ENCODE peak calls at places on chromosomes 13 and 19, in five cellular contexts. One of them, this sample, is unnamed.

GRCh38 chr13:24187185-24187584 is 26.7 kb downstream of the SPATA13 start:
- DNase-seq in GM12878: no peak
- DNase-seq in HCT116: no peak
- DNase-seq in SK-N-SH: no peak
- DNase-seq in H1: no peak
- DNase-seq in this sample: no peak

GRCh38 chr19:16607819-16608218 is 20.2 kb downstream of the MED26 start:
- DNase-seq in GM12878: no peak
- DNase-seq in HCT116: no peak
- DNase-seq in SK-N-SH: peak; percentile 12
- DNase-seq in H1: no peak
- DNase-seq in this sample: no peak

GRCh38 chr13:92187378-92187989 is 789.1 kb downstream of the GPC5 start:
- DNase-seq in GM12878: no peak
- DNase-seq in HCT116: no peak
- DNase-seq in SK-N-SH: peak; percentile 64
- DNase-seq in H1: no peak
- DNase-seq in this sample: peak; percentile 57

GRCh38 chr13:45121421-45121820 is 1.1 kb downstream of the GTF2F2 start:
- DNase-seq in GM12878: no peak
- DNase-seq in HCT116: peak; percentile 16
- DNase-seq in SK-N-SH: peak; percentile 17
- DNase-seq in H1: no peak
- DNase-seq in this sample: no peak

GRCh38 chr19:10095948-10096614 is 6.4 kb downstream of the ANGPTL6 start:
- DNase-seq in GM12878: no peak
- DNase-seq in HCT116: peak; percentile 75
- DNase-seq in SK-N-SH: peak; percentile 99
- DNase-seq in H1: peak; percentile 96
- DNase-seq in this sample: peak; percentile 97

GRCh38 chr19:15471639-15472101 is 7.3 kb upstream of the RASAL3 start:
- DNase-seq in GM12878: no peak
- DNase-seq in HCT116: no peak
- DNase-seq in SK-N-SH: peak; percentile 12
- DNase-seq in H1: no peak
- DNase-seq in this sample: no peak

GRCh38 chr19:48752511-48753365 is at the start of gene FUT1:
- DNase-seq in GM12878: no peak
- DNase-seq in HCT116: peak; percentile 89
- DNase-seq in SK-N-SH: peak; percentile 82
- DNase-seq in H1: peak; percentile 94
- DNase-seq in this sample: peak; percentile 86

GRCh38 chr13:42478531-42479156 is 95.3 kb upstream of the TNFSF11 start:
- DNase-seq in GM12878: no peak
- DNase-seq in HCT116: peak; percentile 10
- DNase-seq in SK-N-SH: peak; percentile 11
- DNase-seq in H1: no peak
- DNase-seq in this sample: peak; percentile 7

GRCh38 chr19:18966304-18966703 is 25.3 kb upstream of the HOMER3 start:
- DNase-seq in GM12878: no peak
- DNase-seq in HCT116: no peak
- DNase-seq in SK-N-SH: no peak
- DNase-seq in H1: no peak
- DNase-seq in this sample: peak; percentile 74

GRCh38 chr19:40603071-40603718 is 2.0 kb downstream of the LTBP4 start:
- DNase-seq in GM12878: no peak
- DNase-seq in HCT116: no peak
- DNase-seq in SK-N-SH: no peak
- DNase-seq in H1: no peak
- DNase-seq in this sample: no peak

GRCh38 chr13:33728271-33729037 is 89.5 kb upstream of the RFC3 start:
- DNase-seq in GM12878: peak; percentile 96
- DNase-seq in HCT116: no peak
- DNase-seq in SK-N-SH: no peak
- DNase-seq in H1: no peak
- DNase-seq in this sample: no peak

GRCh38 chr13:79837741-79838450 is 356.9 kb downstream of the NDFIP2 start:
- DNase-seq in GM12878: no peak
- DNase-seq in HCT116: no peak
- DNase-seq in SK-N-SH: no peak
- DNase-seq in H1: no peak
- DNase-seq in this sample: no peak

DNA sequence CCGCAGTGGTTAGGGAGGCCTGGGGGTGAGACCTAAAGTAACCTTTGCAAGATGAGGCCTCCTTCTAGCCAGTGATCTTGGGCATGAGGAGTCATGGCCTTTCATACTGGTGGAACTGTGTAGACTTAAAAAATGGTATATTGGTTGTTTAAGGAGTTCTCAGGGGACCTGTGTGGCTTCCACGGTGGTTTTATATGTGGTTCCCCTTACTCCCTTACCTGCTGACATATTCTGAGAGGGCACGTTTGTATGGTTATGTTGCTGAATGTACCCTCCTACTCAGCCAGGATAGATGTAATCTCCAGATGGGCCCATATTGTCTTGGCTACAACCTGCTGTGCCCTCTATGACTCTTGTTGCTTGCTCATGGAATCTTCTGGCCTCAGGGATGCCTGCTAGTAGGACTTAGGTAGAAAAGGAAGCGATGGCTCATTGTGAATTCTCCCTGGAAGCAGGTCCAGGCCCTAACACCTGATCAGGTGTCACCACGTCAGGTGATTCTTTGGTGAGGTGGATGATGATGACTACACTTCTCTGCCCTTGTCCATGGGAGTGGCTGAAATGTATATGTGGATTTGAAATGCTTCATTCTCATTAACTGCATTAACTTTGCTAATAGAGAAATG is 1.8 kb downstream of the ZNF460 start:
- DNase-seq in GM12878: peak; percentile 57
- DNase-seq in HCT116: no peak
- DNase-seq in SK-N-SH: no peak
- DNase-seq in H1: no peak
- DNase-seq in this sample: no peak
- TF ChIP-seq JUND in GM12878: no peak
- TF ChIP-seq JUND in HCT116: no peak
- TF ChIP-seq JUND in SK-N-SH: no peak
- TF ChIP-seq JUND in H1: no peak
- TF ChIP-seq JUND in this sample: no peak

DNA sequence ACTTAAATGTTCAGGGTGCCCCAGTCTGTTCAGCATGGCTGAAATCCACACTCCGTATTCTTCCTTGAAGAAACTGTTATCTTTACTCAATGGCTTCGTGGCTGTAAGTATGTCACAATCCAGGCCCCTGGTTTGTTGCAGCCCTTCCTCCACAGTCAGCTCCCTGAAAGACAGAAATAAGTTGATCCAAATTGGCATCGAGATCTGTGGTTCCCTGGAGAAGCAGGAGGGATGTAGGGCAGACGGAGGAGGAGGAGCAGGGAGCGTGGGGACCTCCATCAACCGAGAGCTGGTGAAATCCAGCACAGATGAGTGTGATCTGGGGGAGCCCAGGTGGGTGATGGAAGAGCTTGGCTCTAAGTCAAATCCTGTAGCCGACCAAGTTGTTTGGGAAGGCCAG is 304 bp downstream of the TSPAN16 start:
- DNase-seq in GM12878: no peak
- DNase-seq in HCT116: no peak
- DNase-seq in SK-N-SH: no peak
- DNase-seq in H1: no peak
- DNase-seq in this sample: no peak
- TF ChIP-seq JUND in GM12878: no peak
- TF ChIP-seq JUND in HCT116: no peak
- TF ChIP-seq JUND in SK-N-SH: no peak
- TF ChIP-seq JUND in H1: no peak
- TF ChIP-seq JUND in this sample: no peak

DNA sequence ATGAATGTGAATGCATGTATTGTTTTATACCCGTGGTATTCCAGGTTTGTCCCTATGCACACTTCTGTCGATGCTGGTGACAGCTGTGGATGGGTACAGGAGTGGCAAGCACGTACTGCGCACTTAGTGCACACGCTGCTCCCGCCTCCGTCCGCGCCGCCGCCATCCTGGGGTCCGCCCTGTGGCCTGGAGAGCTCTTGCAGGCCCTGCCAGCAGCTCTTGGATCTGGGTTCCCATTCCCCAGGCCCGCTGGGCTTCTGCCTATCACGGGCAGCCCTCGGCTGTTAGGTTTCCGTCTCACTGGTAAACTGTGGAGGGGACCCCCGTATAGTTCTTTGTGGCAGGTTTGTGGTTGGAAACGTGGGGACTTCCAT is 4.0 kb downstream of the GNA11 start:
- DNase-seq in GM12878: no peak
- DNase-seq in HCT116: no peak
- DNase-seq in SK-N-SH: no peak
- DNase-seq in H1: no peak
- DNase-seq in this sample: no peak
- TF ChIP-seq JUND in GM12878: no peak
- TF ChIP-seq JUND in HCT116: no peak
- TF ChIP-seq JUND in SK-N-SH: no peak
- TF ChIP-seq JUND in H1: no peak
- TF ChIP-seq JUND in this sample: no peak

GRCh38 chr19:54029930-54030490 is 33.7 kb downstream of the VSTM1 start:
- DNase-seq in GM12878: no peak
- DNase-seq in HCT116: peak; percentile 69
- DNase-seq in SK-N-SH: peak; percentile 71
- DNase-seq in H1: peak; percentile 86
- DNase-seq in this sample: peak; percentile 33

GRCh38 chr19:54040003-54040402 is 23.7 kb downstream of the VSTM1 start:
- DNase-seq in GM12878: no peak
- DNase-seq in HCT116: no peak
- DNase-seq in SK-N-SH: no peak
- DNase-seq in H1: no peak
- DNase-seq in this sample: no peak

GRCh38 chr19:54030895-54031586 is 32.7 kb downstream of the VSTM1 start:
- DNase-seq in GM12878: no peak
- DNase-seq in HCT116: no peak
- DNase-seq in SK-N-SH: no peak
- DNase-seq in H1: no peak
- DNase-seq in this sample: no peak

DNA sequence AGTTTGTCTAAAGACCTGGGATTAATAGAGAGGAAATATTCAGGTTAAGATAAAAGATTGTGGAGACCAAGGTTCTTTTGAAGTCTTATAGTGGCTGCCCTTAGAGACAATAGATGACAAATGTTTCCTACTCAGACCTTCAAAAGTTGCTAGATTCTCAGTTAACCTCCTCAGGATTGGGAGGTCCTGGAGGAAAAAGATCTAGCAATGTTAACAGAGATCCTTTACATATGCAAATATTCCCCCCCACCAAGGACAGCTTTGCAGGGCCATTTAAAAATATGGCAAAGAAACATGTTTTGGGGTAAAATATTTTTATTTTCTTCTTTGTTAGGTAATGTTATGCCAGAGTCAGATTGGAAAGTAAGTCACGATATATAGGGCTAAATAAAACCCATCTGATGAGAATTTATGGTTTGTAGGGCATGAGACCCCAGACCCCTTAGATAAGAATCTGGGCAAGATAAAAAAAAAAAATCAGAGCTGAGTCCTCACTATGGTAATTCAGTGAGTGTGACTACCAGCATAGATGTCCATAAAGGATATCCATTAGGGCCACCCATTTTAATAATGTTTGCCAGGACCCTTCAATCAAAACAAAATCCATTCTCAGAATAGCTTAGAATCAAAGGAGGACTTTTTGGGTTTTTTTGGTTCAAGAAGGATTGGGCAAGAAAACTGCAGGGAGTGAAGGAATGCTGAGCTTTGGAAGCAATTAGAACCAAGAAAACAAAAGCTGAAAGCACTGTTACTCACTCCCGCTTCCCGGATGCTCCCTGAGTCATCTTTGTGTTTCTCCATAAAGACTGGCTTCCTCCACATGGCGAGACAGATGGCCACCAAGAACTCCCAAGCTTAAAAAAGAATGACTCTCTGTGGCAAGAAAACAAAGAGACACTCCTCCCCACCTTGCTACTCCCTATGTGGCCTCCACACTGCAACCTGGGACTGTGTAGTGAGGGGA is 28.2 kb downstream of the VSTM1 start:
- DNase-seq in GM12878: no peak
- DNase-seq in HCT116: no peak
- DNase-seq in SK-N-SH: no peak
- DNase-seq in H1: no peak
- DNase-seq in this sample: no peak
- TF ChIP-seq JUND in GM12878: no peak
- TF ChIP-seq JUND in HCT116: no peak
- TF ChIP-seq JUND in SK-N-SH: peak; percentile 59
- TF ChIP-seq JUND in H1: no peak
- TF ChIP-seq JUND in this sample: no peak

GRCh38 chr19:55344444-55344843 is 4.8 kb downstream of the KMT5C start:
- DNase-seq in GM12878: no peak
- DNase-seq in HCT116: no peak
- DNase-seq in SK-N-SH: peak; percentile 91
- DNase-seq in H1: no peak
- DNase-seq in this sample: peak; percentile 53

GRCh38 chr19:55346725-55347441 is 7.2 kb downstream of the KMT5C start:
- DNase-seq in GM12878: no peak
- DNase-seq in HCT116: no peak
- DNase-seq in SK-N-SH: no peak
- DNase-seq in H1: no peak
- DNase-seq in this sample: no peak

GRCh38 chr19:55345101-55345817 is 5.6 kb downstream of the KMT5C start:
- DNase-seq in GM12878: no peak
- DNase-seq in HCT116: no peak
- DNase-seq in SK-N-SH: no peak
- DNase-seq in H1: no peak
- DNase-seq in this sample: no peak

GRCh38 chr19:55347442-55348009 is 7.0 kb downstream of the COX6B2 start:
- DNase-seq in GM12878: no peak
- DNase-seq in HCT116: no peak
- DNase-seq in SK-N-SH: no peak
- DNase-seq in H1: no peak
- DNase-seq in this sample: no peak

DNA sequence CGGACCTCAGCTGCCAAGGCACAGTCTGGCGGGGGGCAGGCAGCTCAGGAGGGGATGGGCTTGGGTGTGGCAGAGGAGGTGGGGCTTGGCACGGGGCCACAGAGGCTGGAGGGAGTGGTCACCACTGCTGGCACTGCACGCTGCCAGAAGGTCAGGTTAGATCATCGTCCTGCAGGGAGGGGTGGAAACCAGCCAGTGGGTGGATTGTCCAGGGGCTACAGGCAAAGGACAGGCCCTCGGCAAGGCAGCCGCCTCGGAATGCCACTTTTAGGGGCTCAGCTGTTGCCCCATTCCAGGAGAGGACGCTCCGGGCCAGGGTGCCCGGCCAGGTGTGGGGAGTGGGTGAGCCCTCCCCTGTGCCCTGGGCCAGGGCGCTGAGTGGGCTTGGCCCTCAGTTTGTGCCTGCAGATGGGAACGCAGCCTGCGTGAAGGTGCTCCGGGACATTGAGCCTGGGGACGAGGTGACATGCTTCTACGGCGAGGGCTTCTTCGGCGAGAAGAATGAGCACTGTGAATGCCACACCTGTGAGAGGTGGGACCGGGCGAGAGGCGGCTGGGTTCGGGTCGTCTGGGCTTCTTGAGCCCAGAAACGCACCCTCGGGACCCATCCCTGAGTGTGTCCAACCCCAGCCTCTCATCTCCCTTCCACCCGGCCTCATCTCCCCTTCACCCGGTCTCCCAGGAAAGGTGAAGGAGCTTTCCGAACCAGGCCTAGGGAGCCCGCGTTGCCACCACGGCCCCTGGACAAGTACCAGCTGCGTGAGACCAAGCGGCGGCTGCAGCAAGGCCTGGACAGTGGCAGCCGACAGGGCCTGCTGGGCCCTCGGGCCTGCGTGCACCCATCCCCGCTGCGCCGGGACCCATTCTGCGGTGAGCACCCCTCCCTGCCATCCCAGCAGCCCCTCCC is 6.4 kb downstream of the KMT5C start:
- DNase-seq in GM12878: no peak
- DNase-seq in HCT116: no peak
- DNase-seq in SK-N-SH: peak; percentile 51
- DNase-seq in H1: no peak
- DNase-seq in this sample: no peak
- TF ChIP-seq JUND in GM12878: no peak
- TF ChIP-seq JUND in HCT116: no peak
- TF ChIP-seq JUND in SK-N-SH: no peak
- TF ChIP-seq JUND in H1: no peak
- TF ChIP-seq JUND in this sample: no peak

This sample was measured in T47D.